ENCODE peak calls at places on chromosomes 12 and 14, in four cellular contexts. O is A549, H is endothelial cell of umbilical vein, F is HepG2. B is an unnamed sample.
A peak's percentile ranks its signal among the peaks of the same experiment; 100 is the strongest.

GRCh38 chr14:75847584-75847983 is 134.2 kb downstream of the TGFB3 start:
- DNase-seq in F (no peak), H (no peak), O (no peak), B (no peak)

GRCh38 chr14:32608880-32609279 is 279.8 kb downstream of the AKAP6 start:
- DNase-seq in H (peak; percentile 60), O (no peak), F (no peak), B (no peak)

GRCh38 chr14:94388896-94389469 is 581 bp upstream of the SERPINA1 start:
- DNase-seq in O (no peak), F (no peak), H (no peak), B (no peak)

GRCh38 chr14:80003138-80003537 is 208.2 kb downstream of the DIO2 start:
- DNase-seq in F (peak; percentile 79), H (no peak), O (no peak), B (no peak)

GRCh38 chr12:88571543-88571942 is 8.7 kb downstream of the KITLG start:
- DNase-seq in O (no peak), F (no peak), H (no peak), B (no peak)

GRCh38 chr14:32667791-32668190 is 270.9 kb upstream of the NPAS3 start:
- DNase-seq in H (no peak), O (no peak), F (no peak), B (no peak)

GRCh38 chr14:100552524-100553125 is 34.6 kb downstream of the BEGAIN start:
- DNase-seq in F (no peak), O (no peak), H (no peak), B (no peak)

GRCh38 chr12:127280393-127281275 is 986.3 kb upstream of the TMEM132C start:
- DNase-seq in O (peak; percentile 3), F (peak; percentile 4), H (no peak), B (no peak)

GRCh38 chr14:24367506-24368214 is at the start of gene NFATC4:
- DNase-seq in O (no peak), F (peak; percentile 54), H (peak; percentile 88), B (peak; percentile 69)

GRCh38 chr12:113852695-113853490 is 113.2 kb downstream of the RBM19 start:
- DNase-seq in F (no peak), H (no peak), O (no peak), B (peak; percentile 71)

GRCh38 chr14:58362798-58363412 is 32.8 kb upstream of the TOMM20L start:
- DNase-seq in O (peak; percentile 18), F (peak; percentile 41), H (peak; percentile 28), B (peak; percentile 37)

GRCh38 chr14:95189400-95190162 is 32.3 kb upstream of the DICER1 start:
- DNase-seq in H (no peak), O (no peak), F (no peak), B (no peak)

GRCh38 chr14:103031956-103032355 is 25.4 kb downstream of the CDC42BPB start:
- DNase-seq in O (peak; percentile 33), H (peak; percentile 25), F (no peak), B (no peak)

GRCh38 chr12:89350260-89350659 is 2.0 kb downstream of the DUSP6 start:
- DNase-seq in H (peak; percentile 25), O (no peak), F (no peak), B (no peak)

GRCh38 chr14:58193542-58193941 is 6.4 kb upstream of the ACTR10 start:
- DNase-seq in H (peak; percentile 41), F (no peak), O (no peak), B (no peak)

GRCh38 chr14:96072076-96072475 is 32.9 kb downstream of the C14orf132 start:
- DNase-seq in F (no peak), H (no peak), O (no peak), B (no peak)

GRCh38 chr12:53190108-53190729 is 9.5 kb upstream of the CSAD start:
- DNase-seq in F (peak; percentile 49), H (peak; percentile 49), O (peak; percentile 87), B (peak; percentile 65)

GRCh38 chr12:96073346-96074336 is 38.3 kb upstream of the LTA4H start:
- DNase-seq in O (peak; percentile 38), H (no peak), F (no peak), B (peak; percentile 85)

GRCh38 chr12:69466867-69467266 is 3.3 kb upstream of the FRS2 start:
- DNase-seq in O (no peak), F (peak; percentile 16), H (no peak), B (no peak)

GRCh38 chr12:108879615-108880254 is at the start of gene DAO:
- DNase-seq in H (no peak), O (no peak), F (peak; percentile 43), B (no peak)

GRCh38 chr12:104620761-104621531 is 164.2 kb downstream of the CHST11 start:
- DNase-seq in O (no peak), H (peak; percentile 55), F (no peak), B (no peak)

DNA sequence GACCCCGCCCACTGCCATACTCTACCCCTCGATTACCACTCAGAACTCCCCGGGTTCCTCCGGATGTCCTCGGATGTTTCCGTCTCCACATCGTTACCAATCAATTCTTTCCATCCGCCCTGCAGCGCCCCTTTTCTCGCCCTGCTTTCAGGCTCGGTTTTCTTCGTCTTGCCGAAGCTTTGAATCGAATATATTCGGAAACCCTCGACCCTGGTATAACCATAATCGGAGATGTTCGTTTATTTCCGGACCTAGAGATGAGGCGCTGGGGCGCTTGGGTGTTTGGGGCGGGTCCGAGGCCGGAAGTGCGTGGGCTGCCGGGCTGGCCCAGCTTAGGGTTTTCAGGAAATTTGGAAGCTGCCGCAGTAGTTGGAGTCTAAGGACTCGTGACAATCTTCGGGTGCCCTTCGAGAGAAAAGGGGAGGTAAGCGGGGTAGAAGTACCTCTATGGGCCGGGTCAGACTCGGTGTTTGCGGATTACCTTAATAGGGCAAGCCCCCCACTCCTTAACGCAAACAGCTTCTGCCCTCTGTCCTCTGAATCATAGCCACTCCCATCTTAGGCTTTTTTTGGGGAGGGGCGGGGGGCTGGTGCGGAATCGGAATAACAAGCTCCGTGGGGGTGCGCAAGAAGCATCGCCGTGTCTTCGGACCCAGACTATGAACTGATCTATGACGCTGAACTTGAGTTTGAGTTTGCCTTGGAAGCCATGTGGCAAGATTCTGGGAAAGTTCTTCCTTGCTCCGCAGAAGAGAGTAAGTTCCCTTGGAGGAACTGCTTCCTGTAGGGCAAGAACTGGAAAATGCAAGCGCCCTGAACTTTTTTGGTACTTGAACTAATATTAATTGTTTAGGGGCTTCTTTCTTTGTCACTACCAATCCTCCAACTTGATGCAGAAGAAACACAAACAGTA is at the start of gene C14orf119:
- DNase-seq in H (peak; percentile 100), F (peak; percentile 100), O (peak; percentile 98), B (peak; percentile 99)
- TF ChIP-seq MYC in H (no peak), F (peak; percentile 18), O (peak; percentile 50), B (no peak)

GRCh38 chr12:21647179-21647578 is 10.5 kb downstream of the LDHB start:
- DNase-seq in O (no peak), F (no peak), H (no peak), B (no peak)
- TF ChIP-seq POLR2A in O (no peak), F (no peak), H (no peak), B (no peak)

GRCh38 chr12:125065021-125065752 is at the start of gene AACS:
- DNase-seq in H (peak; percentile 75), O (peak; percentile 83), F (peak; percentile 49), B (peak; percentile 88)
- TF ChIP-seq MYC in H (no peak), O (no peak), F (peak; percentile 36), B (peak; percentile 42)

DNA sequence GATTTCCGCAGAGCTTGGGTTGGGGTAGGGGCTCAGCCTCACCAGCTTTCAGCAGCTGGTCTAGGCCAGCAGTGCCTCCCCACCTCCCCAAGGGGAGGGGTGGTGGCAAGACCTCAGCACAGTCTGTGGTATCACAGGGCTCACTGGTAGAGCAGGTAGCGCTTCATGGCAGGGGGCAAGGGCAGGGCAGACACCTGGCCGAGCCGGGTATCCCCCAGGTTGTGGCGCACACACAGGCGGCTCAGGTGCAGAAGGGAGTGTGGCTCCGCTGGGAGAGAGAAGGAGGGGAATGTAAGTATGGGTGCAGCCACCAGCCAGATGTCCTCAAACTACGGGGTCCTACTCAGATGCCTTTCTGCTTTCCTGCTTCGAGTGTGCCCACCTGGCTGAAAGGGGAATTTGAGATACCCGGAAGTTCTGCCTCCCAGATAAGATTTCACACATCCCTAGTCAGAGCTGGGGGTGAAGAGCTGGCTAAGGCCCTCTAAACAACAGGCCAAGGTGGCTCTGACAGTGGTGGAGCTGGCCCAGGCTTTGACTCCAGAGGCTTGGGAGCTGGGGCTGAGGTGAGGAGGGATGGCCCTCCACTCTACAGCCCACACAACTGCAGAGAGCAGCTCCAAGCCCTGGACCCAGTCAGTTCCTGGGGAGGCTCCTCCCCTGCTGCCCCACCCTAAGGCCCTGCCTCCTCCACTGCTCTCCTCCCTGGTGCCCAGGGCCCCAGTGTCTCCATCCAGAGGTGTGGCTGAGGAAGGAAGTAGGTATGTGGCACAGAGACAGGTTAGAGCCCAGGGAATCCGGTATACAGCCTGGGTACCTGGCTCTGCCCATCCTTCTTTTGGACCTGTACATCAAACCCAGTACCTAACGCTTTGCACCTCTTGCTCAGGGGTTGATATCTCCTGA is 1.8 kb downstream of the SPSB2 start:
- DNase-seq in H (no peak), F (no peak), O (peak; percentile 76), B (peak; percentile 55)
- TF ChIP-seq POLR2A in H (peak; percentile 38), F (peak; percentile 41), O (peak; percentile 65), B (no peak)

DNA sequence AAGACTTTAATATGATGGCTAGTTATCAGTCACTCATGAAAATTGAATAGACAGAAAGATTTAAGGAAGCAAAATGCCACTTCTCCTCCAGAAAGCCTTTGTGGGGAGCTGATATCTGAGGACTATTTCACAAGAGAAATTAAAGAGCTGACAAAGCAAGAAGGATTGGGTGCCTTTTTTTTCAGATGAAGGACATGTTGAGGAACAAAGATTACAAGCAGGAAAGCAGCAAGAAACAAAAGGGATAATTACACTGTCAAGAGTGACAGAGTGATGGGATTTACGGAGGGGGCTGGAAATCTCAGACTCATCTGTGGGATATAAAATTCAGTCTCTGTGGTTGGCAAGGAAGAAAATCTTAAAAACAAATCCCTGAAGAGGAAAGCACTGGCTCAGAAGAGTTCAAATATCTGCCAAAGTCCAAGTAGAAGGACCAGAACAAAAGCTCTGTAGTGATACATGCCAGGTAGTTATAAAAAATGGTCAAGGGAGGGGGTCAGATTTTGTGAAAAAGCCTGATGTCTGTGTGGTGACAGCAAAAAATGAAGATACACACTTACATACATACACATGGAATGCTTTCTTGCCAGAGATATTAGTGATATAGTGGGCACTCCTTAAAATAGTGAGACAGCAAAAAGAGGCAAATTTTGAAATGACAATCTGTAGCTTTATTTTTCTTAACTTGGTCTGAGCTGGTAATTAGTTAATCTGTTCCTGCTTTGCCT is 63.0 kb downstream of the EPS8 start:
- DNase-seq in H (no peak), O (no peak), F (no peak), B (peak; percentile 14)
- TF ChIP-seq MYC in H (no peak), O (no peak), F (no peak), B (no peak)

DNA sequence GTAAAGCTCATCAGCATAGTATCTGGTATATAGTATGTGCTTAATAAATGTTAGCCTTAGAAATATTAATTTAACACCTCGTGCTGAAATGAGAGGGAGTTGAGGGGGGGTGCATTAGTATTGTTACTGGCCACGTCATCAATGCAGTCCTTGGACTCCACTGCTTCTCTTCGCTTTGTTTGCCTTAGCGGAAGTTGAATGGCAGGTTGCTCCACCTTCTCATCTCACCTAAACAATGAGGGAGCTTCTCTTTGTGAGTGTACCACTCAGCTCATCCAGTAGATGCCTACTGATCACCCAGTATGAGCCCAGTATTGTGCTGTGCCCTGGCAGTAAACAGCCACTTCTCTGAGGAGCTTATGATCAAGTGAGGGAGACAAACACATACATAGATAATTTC is 4.5 kb downstream of the TMEM117 start:
- DNase-seq in H (no peak), F (peak; percentile 70), O (no peak), B (no peak)
- TF ChIP-seq POLR2A in H (no peak), F (no peak), O (no peak), B (no peak)

B was measured in NB4.